ENCODE peak calls at places on chromosomes 5 and 9, in six cellular contexts. Z, V, I, E, U and X are unnamed samples.

GRCh38 chr5:172860520-172861443 is 26.7 kb downstream of the ERGIC1 start:
- DNase-seq in Z (no peak), U (no peak), E (no peak), I (no peak), V (peak), X (no peak)

GRCh38 chr5:133580618-133581017 is 31.7 kb downstream of the FSTL4 start:
- DNase-seq in I (no peak), V (no peak), E (no peak), Z (no peak), U (no peak), X (no peak)

GRCh38 chr9:19999491-20000057 is 210.7 kb upstream of the SLC24A2 start:
- DNase-seq in U (no peak), V (peak), Z (no peak), E (no peak), I (peak), X (peak)

GRCh38 chr9:125743687-125744428 is 3.3 kb upstream of the PBX3 start:
- DNase-seq in I (no peak), Z (no peak), E (no peak), V (no peak), U (no peak), X (no peak)

GRCh38 chr9:117300686-117301085 is 114.2 kb downstream of the ASTN2 start:
- DNase-seq in I (no peak), U (no peak), E (no peak), Z (no peak), V (no peak), X (no peak)

GRCh38 chr5:1418921-1419280 is 26.3 kb downstream of the SLC6A3 start:
- DNase-seq in U (no peak), V (no peak), I (no peak), E (no peak), Z (no peak), X (no peak)

GRCh38 chr5:171855798-171856772 is 70.5 kb downstream of the SMIM23 start:
- DNase-seq in E (no peak), U (no peak), Z (no peak), I (no peak), V (no peak), X (peak)

GRCh38 chr5:172870807-172871431 is 36.9 kb downstream of the ERGIC1 start:
- DNase-seq in Z (no peak), V (peak), U (no peak), I (no peak), E (no peak), X (no peak)

GRCh38 chr9:120876842-120877240 is at the start of gene PHF19:
- DNase-seq in U (no peak), V (no peak), E (peak), I (no peak), Z (peak), X (no peak)

GRCh38 chr9:79611091-79611614 is 39.4 kb downstream of the TLE4 start:
- DNase-seq in E (no peak), V (no peak), U (no peak), Z (no peak), I (no peak), X (peak)

GRCh38 chr5:34586117-34586885 is 69.8 kb upstream of the RAI14 start:
- DNase-seq in I (no peak), V (peak), U (no peak), E (peak), Z (peak), X (peak)

GRCh38 chr9:134068742-134069535 is 1.1 kb upstream of the BRD3 start:
- DNase-seq in I (no peak), U (no peak), E (no peak), Z (no peak), V (peak), X (no peak)

GRCh38 chr9:33202552-33203300 is 35.6 kb upstream of the B4GALT1 start:
- DNase-seq in I (peak), U (no peak), E (no peak), Z (no peak), V (no peak), X (peak)

GRCh38 chr9:126373241-126373640 is 46.6 kb downstream of the MVB12B start:
- DNase-seq in E (peak), Z (peak), V (peak), I (no peak), U (no peak), X (no peak)

GRCh38 chr5:137734962-137735530 is 843 bp downstream of the KLHL3 start:
- DNase-seq in I (no peak), V (no peak), Z (no peak), E (no peak), U (no peak), X (no peak)

GRCh38 chr9:86469476-86470087 is 115.4 kb upstream of the TUT7 start:
- DNase-seq in I (no peak), Z (no peak), V (no peak), U (no peak), E (no peak), X (no peak)

DNA sequence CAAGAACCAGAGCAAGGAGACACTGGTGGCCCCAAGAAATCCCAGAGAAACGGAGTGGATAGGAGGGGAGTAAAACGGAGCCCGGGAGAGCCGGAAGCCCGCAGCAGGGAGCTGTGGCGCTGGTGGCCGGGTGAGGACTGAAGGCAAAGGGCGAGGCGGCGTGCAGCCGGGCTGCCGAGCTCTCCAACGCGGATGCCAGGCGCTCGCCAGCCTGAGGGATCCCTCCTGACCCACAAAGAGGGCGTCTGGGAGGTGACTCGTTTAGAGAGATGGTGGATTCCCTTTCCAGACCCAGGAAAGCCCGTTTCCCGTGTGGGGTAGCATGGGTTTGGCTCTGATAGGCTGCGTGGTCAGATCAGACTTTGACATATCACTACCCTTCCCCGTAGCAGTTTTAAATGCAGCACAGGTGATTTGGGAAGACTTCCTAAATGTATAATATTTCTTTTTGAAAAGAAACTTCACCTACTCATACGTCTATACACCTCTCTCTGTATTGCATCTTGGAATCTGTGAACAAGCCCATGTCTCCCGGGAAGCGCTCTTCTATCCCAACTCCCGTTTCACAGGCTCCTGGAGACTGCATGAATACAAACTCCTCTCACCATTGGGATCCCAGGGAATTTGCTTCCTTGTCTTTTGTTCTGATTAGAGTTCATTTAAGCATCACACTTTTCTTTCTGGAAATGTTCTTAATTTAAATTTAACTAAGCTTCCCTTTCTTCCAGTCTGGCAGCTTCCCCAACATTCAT is 158.1 kb downstream of the C9orf152 start:
- DNase-seq in I (no peak), U (no peak), E (no peak), V (no peak), Z (no peak), X (peak)
- TF ChIP-seq POLR2A in I (no peak), U (no peak), E (no peak), V (peak), Z (no peak), X (no peak)

GRCh38 chr5:59579101-59579885 is 314.2 kb downstream of the PDE4D start:
- DNase-seq in U (no peak), Z (peak), V (no peak), I (no peak), E (no peak), X (no peak)
- TF ChIP-seq MYC in U (no peak), Z (no peak), V (no peak), I (no peak), E (no peak), X (no peak)

DNA sequence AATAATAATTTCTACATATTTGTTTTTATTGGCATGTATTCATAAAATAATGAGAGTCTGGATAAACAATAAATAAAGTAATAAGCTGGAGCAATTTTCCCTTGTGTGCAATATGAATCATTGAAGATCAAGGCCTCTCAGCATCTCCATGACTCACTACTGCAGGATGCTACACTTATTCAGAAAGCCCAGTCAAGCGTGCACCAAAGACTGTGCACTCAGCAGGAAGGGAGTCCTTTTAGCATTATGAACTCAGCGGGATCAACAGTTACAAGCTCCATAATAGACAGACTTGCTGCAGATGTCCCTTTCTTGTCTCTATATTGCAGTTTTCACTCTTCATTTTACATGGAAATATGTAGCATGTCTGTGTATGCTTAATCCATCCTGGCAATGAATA is 485.3 kb downstream of the CDH9 start:
- DNase-seq in Z (no peak), I (no peak), E (no peak), U (no peak), V (no peak), X (no peak)
- TF ChIP-seq MAX in Z (no peak), I (no peak), E (no peak), U (no peak), V (no peak), X (no peak)

DNA sequence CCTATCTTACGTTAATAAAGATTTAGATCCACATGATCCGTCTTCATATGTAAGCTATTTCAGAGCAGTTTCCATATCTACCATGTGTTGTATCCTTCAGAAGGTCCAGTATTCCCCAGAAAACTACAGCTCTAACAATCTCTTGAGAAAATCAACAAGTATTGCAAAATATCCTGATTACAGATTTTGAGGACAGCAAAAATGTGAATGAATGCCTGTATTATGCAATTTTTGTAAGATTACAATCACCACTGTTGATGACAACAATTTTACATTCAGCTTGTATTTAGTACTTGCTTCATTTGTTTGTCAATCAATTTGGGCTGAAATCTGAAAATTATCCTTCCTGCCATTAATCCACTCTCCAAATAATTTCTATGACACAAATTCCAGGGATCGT is 43.0 kb upstream of the FLT4 start:
- DNase-seq in V (no peak), E (no peak), Z (no peak), U (no peak), I (no peak), X (no peak)
- TF ChIP-seq POLR2A in V (no peak), E (no peak), Z (no peak), U (no peak), I (no peak), X (no peak)

GRCh38 chr9:127871531-127871930 is 5.9 kb downstream of the AK1 start:
- DNase-seq in I (no peak), Z (no peak), V (no peak), E (no peak), U (no peak), X (no peak)
- TF ChIP-seq MYC in I (no peak), Z (no peak), V (no peak), E (no peak), U (no peak), X (no peak)

GRCh38 chr9:83503881-83504280 is 34.3 kb downstream of the FRMD3 start:
- DNase-seq in Z (no peak), U (no peak), V (no peak), E (no peak), I (no peak), X (no peak)
- TF ChIP-seq MAX in Z (no peak), U (no peak), V (no peak), E (no peak), I (no peak), X (no peak)

GRCh38 chr5:75721573-75721972 is 4.3 kb upstream of the POC5 start:
- DNase-seq in U (no peak), E (no peak), V (no peak), I (no peak), Z (no peak), X (no peak)

GRCh38 chr5:75712091-75712490 is 5.1 kb downstream of the POC5 start:
- DNase-seq in Z (no peak), E (no peak), U (no peak), I (no peak), V (no peak), X (no peak)

GRCh38 chr5:75716715-75717081 is 539 bp downstream of the POC5 start:
- DNase-seq in Z (no peak), E (no peak), U (no peak), I (no peak), V (no peak), X (no peak)

GRCh38 chr5:75720882-75721281 is 3.6 kb upstream of the POC5 start:
- DNase-seq in Z (peak), I (no peak), E (no peak), V (no peak), U (no peak), X (peak)

GRCh38 chr5:75717082-75717922 is at the start of gene POC5:
- DNase-seq in Z (peak), E (peak), V (peak), U (peak), I (peak), X (peak)
- TF ChIP-seq POLR2A in Z (peak), E (peak), V (no peak), U (peak), I (peak), X (peak)

GRCh38 chr5:178111925-178112324 is 1.4 kb upstream of the N4BP3 start:
- DNase-seq in E (no peak), Z (no peak), V (no peak), U (no peak), I (no peak), X (no peak)
- TF ChIP-seq MYC in E (no peak), Z (no peak), V (no peak), U (no peak), I (no peak), X (no peak)